ENCODE peak calls at places on chromosomes 11 and 22, in six cellular contexts. Q is Peyer's patch; V is stomach; G is right lobe of liver; E is CD8-positive, alpha-beta memory T cell; A is PC-3. M is an unnamed sample.

GRCh38 chr11:47917643-47918369 is 62.6 kb upstream of the PTPRJ start:
- DNase-seq in Q (peak; percentile 60), V (peak; percentile 52), G (no peak), E (peak; percentile 54), A (peak; percentile 7), M (peak; percentile 81)

GRCh38 chr11:128757235-128757711 is 63.4 kb downstream of the FLI1 start:
- DNase-seq in Q (no peak), V (no peak), G (no peak), E (peak; percentile 83), A (peak; percentile 50), M (no peak)

GRCh38 chr11:61037694-61038093 is 64.6 kb upstream of the CD5 start:
- DNase-seq in Q (no peak), V (peak; percentile 75), G (no peak), E (no peak), A (peak; percentile 50), M (peak; percentile 43)

GRCh38 chr11:18715476-18715875 is 10.5 kb downstream of the IGSF22 start:
- DNase-seq in Q (no peak), V (no peak), G (no peak), E (peak; percentile 12), A (no peak), M (no peak)

GRCh38 chr11:44680982-44681597 is 45.7 kb upstream of the TSPAN18 start:
- DNase-seq in Q (no peak), V (no peak), G (no peak), E (peak; percentile 66), A (peak; percentile 26), M (no peak)

GRCh38 chr11:68855205-68855978 is 13.7 kb upstream of the CPT1A start:
- DNase-seq in Q (peak; percentile 75), V (no peak), G (no peak), E (no peak), A (no peak), M (peak; percentile 54)

GRCh38 chr22:48103126-48103875 is 1340.9 kb downstream of the TBC1D22A start:
- DNase-seq in Q (no peak), V (peak; percentile 3), G (no peak), E (no peak), A (no peak), M (no peak)

GRCh38 chr11:4804280-4804679 is at the start of gene OR52R1:
- DNase-seq in Q (no peak), V (no peak), G (no peak), E (no peak), A (no peak), M (no peak)

GRCh38 chr11:65788801-65789200 is 1.9 kb downstream of the OVOL1 start:
- DNase-seq in Q (no peak), V (no peak), G (no peak), E (no peak), A (no peak), M (no peak)

GRCh38 chr11:65787649-65788622 is 1.1 kb downstream of the OVOL1 start:
- DNase-seq in Q (peak; percentile 91), V (peak; percentile 42), G (no peak), E (no peak), A (no peak), M (no peak)

GRCh38 chr11:65785329-65786007 is 1.4 kb upstream of the OVOL1 start:
- DNase-seq in Q (no peak), V (no peak), G (no peak), E (peak; percentile 30), A (no peak), M (no peak)

GRCh38 chr11:65786008-65786785 is 666 bp upstream of the OVOL1 start:
- DNase-seq in Q (no peak), V (peak; percentile 59), G (peak; percentile 54), E (peak; percentile 46), A (no peak), M (peak; percentile 12)

DNA sequence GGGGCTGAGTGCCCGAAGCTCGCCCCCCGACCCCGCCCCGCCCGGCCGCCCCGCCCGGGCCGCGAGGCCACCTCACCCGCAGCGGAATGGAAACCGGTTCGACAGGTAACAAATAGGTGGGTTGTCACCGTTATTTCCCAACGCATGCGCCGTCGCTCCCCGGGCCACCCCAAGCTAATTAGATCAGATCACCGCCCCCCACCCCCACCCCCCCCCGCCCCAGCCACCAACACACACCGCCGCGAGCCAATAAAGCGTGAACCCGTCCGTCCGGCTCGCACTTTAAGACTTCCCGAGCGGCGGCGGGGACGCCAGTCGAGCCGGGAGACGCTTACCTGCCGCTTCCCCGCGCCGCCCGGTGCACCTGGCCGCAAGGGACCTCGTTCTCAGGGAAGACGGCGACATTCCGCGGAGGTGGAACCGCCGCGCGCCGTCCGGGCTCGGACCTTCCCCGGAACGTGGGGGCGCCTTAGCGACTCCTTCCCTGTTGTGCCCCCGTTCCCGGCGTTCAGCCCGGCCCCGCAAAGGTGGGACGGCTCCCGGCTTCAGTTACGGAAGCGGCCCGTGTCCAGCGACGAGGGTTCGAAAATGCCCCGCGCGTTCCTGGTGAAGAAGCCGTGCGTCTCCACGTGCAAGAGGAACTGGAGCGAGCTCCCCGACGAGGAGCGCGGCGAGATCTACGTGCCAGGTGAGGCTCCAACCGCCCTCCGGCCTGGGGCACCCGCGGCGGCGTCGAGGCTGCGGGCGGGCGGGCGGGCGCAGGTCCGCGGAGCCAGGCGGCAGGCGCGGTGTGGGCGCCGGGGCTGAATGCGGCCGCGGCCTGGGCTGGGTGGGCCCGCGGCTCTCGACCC is at the start of gene OVOL1:
- DNase-seq in Q (peak; percentile 91), V (peak; percentile 88), G (no peak), E (no peak), A (peak; percentile 93), M (no peak)
- H3K4me3 ChIP-seq in Q (peak within 1 kb of the TSS; percentile 51), V (peak within 1 kb of the TSS; percentile 39), G (peak within 1 kb of the TSS; percentile 21), E (no peak within 1 kb of the TSS), A (peak within 1 kb of the TSS; percentile 92), M (no peak within 1 kb of the TSS)

GRCh38 chr22:49188591-49188990 is 639.1 kb downstream of the BRD1 start:
- DNase-seq in Q (peak; percentile 15), V (no peak), G (no peak), E (no peak), A (no peak), M (no peak)
- H3K9me3 ChIP-seq in Q (no peaks in the 10 kb centered on the region), V (no peaks in the 10 kb centered on the region), G (no peaks in the 10 kb centered on the region), E (no peaks in the 10 kb centered on the region), A (no peaks in the 10 kb centered on the region), M (no peaks in the 10 kb centered on the region)

GRCh38 chr11:76245720-76246119 is 39.4 kb upstream of the WNT11 start:
- DNase-seq in Q (peak; percentile 37), V (no peak), G (no peak), E (no peak), A (no peak), M (no peak)

GRCh38 chr11:76243157-76243556 is 36.9 kb upstream of the WNT11 start:
- DNase-seq in Q (peak; percentile 20), V (no peak), G (no peak), E (no peak), A (no peak), M (no peak)

GRCh38 chr11:76242004-76242779 is 35.9 kb upstream of the WNT11 start:
- DNase-seq in Q (peak; percentile 38), V (no peak), G (no peak), E (no peak), A (no peak), M (no peak)

GRCh38 chr11:76244311-76245061 is 38.2 kb upstream of the WNT11 start:
- DNase-seq in Q (peak; percentile 24), V (no peak), G (no peak), E (no peak), A (no peak), M (no peak)

GRCh38 chr11:76243648-76244285 is 37.5 kb upstream of the WNT11 start:
- DNase-seq in Q (peak; percentile 38), V (no peak), G (no peak), E (no peak), A (no peak), M (no peak)
- H3K27me3 ChIP-seq in Q (no peaks in the 10 kb centered on the region), V (no peaks in the 10 kb centered on the region), G (no peaks in the 10 kb centered on the region), E (no peaks in the 10 kb centered on the region), A (no peaks in the 10 kb centered on the region), M (peaks cover 32% of the 10 kb centered on the region)

GRCh38 chr22:38313384-38313955 is 3.8 kb downstream of the CSNK1E start:
- DNase-seq in Q (no peak), V (peak; percentile 50), G (no peak), E (peak; percentile 59), A (peak; percentile 73), M (peak; percentile 84)
- H3K4me3 ChIP-seq in Q (peak overlapping the region; percentile 10), V (peak overlapping the region; percentile 19), G (no peak overlapping the region), E (no peak overlapping the region), A (peak overlapping the region; percentile 99), M (peak overlapping the region; percentile 99)

DNA sequence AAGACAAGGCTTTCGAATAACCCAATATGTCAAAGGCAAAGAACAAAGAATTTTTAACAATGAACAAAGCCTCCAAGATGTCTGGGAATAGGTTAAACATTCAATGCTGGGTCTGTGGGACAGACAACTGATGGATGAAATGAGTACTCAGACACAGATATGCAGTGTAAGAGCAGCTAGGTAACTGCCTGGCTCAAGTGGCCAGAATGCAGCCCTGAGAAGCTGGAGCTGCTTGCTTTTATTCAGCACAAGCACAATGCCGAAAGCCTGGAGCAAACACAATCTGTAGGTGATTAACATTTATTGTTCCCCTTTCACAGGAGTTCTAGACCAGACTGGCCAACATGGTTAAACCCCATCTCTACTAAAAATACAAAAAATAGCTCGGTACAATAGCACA is 24.0 kb downstream of the GLYAT start:
- DNase-seq in Q (no peak), V (no peak), G (no peak), E (no peak), A (no peak), M (no peak)
- H3K9me3 ChIP-seq in Q (peaks cover 5% of the 10 kb centered on the region), V (peaks cover 15% of the 10 kb centered on the region), G (no peaks in the 10 kb centered on the region), E (no peaks in the 10 kb centered on the region), A (no peaks in the 10 kb centered on the region), M (peaks cover 22% of the 10 kb centered on the region)

GRCh38 chr11:74726547-74727182 is 4.6 kb downstream of the CHRDL2 start:
- DNase-seq in Q (peak; percentile 70), V (peak; percentile 80), G (peak; percentile 80), E (peak; percentile 68), A (peak; percentile 87), M (peak; percentile 90)
- H3K27me3 ChIP-seq in Q (no peaks in the 10 kb centered on the region), V (no peaks in the 10 kb centered on the region), G (no peaks in the 10 kb centered on the region), E (peaks cover 9% of the 10 kb centered on the region), A (peaks cover 34% of the 10 kb centered on the region), M (peaks cover 54% of the 10 kb centered on the region)

M was measured in adipocyte.